ENCODE peak calls at places on chromosomes 12 and 14, in five cellular contexts. One of them, this sample, is unnamed.

GRCh38 chr14:67519406-67519805 is 13.7 kb upstream of the PLEKHH1 start:
- DNase-seq in astrocyte: no peak
- DNase-seq in AG04449: no peak
- DNase-seq in breast epithelium: no peak
- DNase-seq in WERI-Rb-1: no peak
- DNase-seq in this sample: no peak

GRCh38 chr14:77111021-77111420 is 13.0 kb downstream of the CIPC start:
- DNase-seq in astrocyte: peak
- DNase-seq in AG04449: no peak
- DNase-seq in breast epithelium: peak
- DNase-seq in WERI-Rb-1: no peak
- DNase-seq in this sample: no peak

GRCh38 chr14:76696791-76697190 is 64.5 kb upstream of the VASH1 start:
- DNase-seq in astrocyte: no peak
- DNase-seq in AG04449: no peak
- DNase-seq in breast epithelium: no peak
- DNase-seq in WERI-Rb-1: no peak
- DNase-seq in this sample: no peak

GRCh38 chr12:97960741-97961608 is 498.4 kb downstream of the RMST start:
- DNase-seq in astrocyte: peak
- DNase-seq in AG04449: no peak
- DNase-seq in breast epithelium: no peak
- DNase-seq in WERI-Rb-1: peak
- DNase-seq in this sample: no peak

GRCh38 chr14:96793547-96793946 is 3.6 kb upstream of the VRK1 start:
- DNase-seq in astrocyte: no peak
- DNase-seq in AG04449: no peak
- DNase-seq in breast epithelium: no peak
- DNase-seq in WERI-Rb-1: no peak
- DNase-seq in this sample: no peak

GRCh38 chr14:51653096-51653814 is 1.5 kb downstream of the FRMD6 start:
- DNase-seq in astrocyte: peak
- DNase-seq in AG04449: no peak
- DNase-seq in breast epithelium: no peak
- DNase-seq in WERI-Rb-1: no peak
- DNase-seq in this sample: no peak

GRCh38 chr12:49190317-49190716 is 1.4 kb upstream of the TUBA1A start:
- DNase-seq in astrocyte: no peak
- DNase-seq in AG04449: no peak
- DNase-seq in breast epithelium: no peak
- DNase-seq in WERI-Rb-1: no peak
- DNase-seq in this sample: no peak

GRCh38 chr12:94416613-94417012 is 43.1 kb downstream of the CEP83 start:
- DNase-seq in astrocyte: no peak
- DNase-seq in AG04449: no peak
- DNase-seq in breast epithelium: no peak
- DNase-seq in WERI-Rb-1: no peak
- DNase-seq in this sample: no peak

GRCh38 chr12:118377891-118378470 is 1.6 kb downstream of the SUDS3 start:
- DNase-seq in astrocyte: peak
- DNase-seq in AG04449: no peak
- DNase-seq in breast epithelium: peak
- DNase-seq in WERI-Rb-1: peak
- DNase-seq in this sample: peak

GRCh38 chr14:91399868-91400640 is 17.6 kb downstream of the CCDC88C start:
- DNase-seq in astrocyte: no peak
- DNase-seq in AG04449: no peak
- DNase-seq in breast epithelium: no peak
- DNase-seq in WERI-Rb-1: no peak
- DNase-seq in this sample: no peak

GRCh38 chr12:102093319-102093718 is 26.6 kb downstream of the NUP37 start:
- DNase-seq in astrocyte: peak
- DNase-seq in AG04449: no peak
- DNase-seq in breast epithelium: no peak
- DNase-seq in WERI-Rb-1: no peak
- DNase-seq in this sample: no peak

GRCh38 chr12:107351716-107352115 is 258.4 kb upstream of the CRY1 start:
- DNase-seq in astrocyte: no peak
- DNase-seq in AG04449: no peak
- DNase-seq in breast epithelium: no peak
- DNase-seq in WERI-Rb-1: no peak
- DNase-seq in this sample: no peak

GRCh38 chr12:64673490-64674169 is 63.3 kb downstream of the RASSF3 start:
- DNase-seq in astrocyte: peak
- DNase-seq in AG04449: no peak
- DNase-seq in breast epithelium: no peak
- DNase-seq in WERI-Rb-1: no peak
- DNase-seq in this sample: no peak

GRCh38 chr12:71558445-71558844 is 105.2 kb downstream of the ZFC3H1 start:
- DNase-seq in astrocyte: peak
- DNase-seq in AG04449: peak
- DNase-seq in breast epithelium: no peak
- DNase-seq in WERI-Rb-1: no peak
- DNase-seq in this sample: no peak

GRCh38 chr12:67137256-67137655 is 131.9 kb upstream of the CAND1 start:
- DNase-seq in astrocyte: no peak
- DNase-seq in AG04449: no peak
- DNase-seq in breast epithelium: no peak
- DNase-seq in WERI-Rb-1: no peak
- DNase-seq in this sample: no peak

GRCh38 chr12:11863478-11863906 is 207.2 kb upstream of the BCL2L14 start:
- DNase-seq in astrocyte: peak
- DNase-seq in AG04449: no peak
- DNase-seq in breast epithelium: no peak
- DNase-seq in WERI-Rb-1: no peak
- DNase-seq in this sample: no peak

GRCh38 chr12:109111775-109112491 is 4.5 kb upstream of the ACACB start:
- DNase-seq in astrocyte: peak
- DNase-seq in AG04449: no peak
- DNase-seq in breast epithelium: peak
- DNase-seq in WERI-Rb-1: peak
- DNase-seq in this sample: peak

GRCh38 chr14:52063107-52063506 is 5.8 kb downstream of the NID2 start:
- DNase-seq in astrocyte: peak
- DNase-seq in AG04449: no peak
- DNase-seq in breast epithelium: no peak
- DNase-seq in WERI-Rb-1: no peak
- DNase-seq in this sample: no peak

GRCh38 chr12:116338064-116338872 is 60.8 kb upstream of the MED13L start:
- DNase-seq in astrocyte: no peak
- DNase-seq in AG04449: no peak
- DNase-seq in breast epithelium: no peak
- DNase-seq in WERI-Rb-1: no peak
- DNase-seq in this sample: no peak

GRCh38 chr12:18479266-18479665 is 217.9 kb downstream of the PIK3C2G start:
- DNase-seq in astrocyte: no peak
- DNase-seq in AG04449: no peak
- DNase-seq in breast epithelium: no peak
- DNase-seq in WERI-Rb-1: no peak
- DNase-seq in this sample: no peak

GRCh38 chr14:75025082-75025481 is 22.4 kb downstream of the EIF2B2 start:
- DNase-seq in astrocyte: peak
- DNase-seq in AG04449: no peak
- DNase-seq in breast epithelium: no peak
- DNase-seq in WERI-Rb-1: no peak
- DNase-seq in this sample: no peak

GRCh38 chr12:7439579-7440505 is 4.1 kb downstream of the CD163L1 start:
- DNase-seq in astrocyte: peak
- DNase-seq in AG04449: no peak
- DNase-seq in breast epithelium: no peak
- DNase-seq in WERI-Rb-1: no peak
- DNase-seq in this sample: no peak

GRCh38 chr14:65446159-65446558 is 33.6 kb downstream of the FUT8 start:
- DNase-seq in astrocyte: peak
- DNase-seq in AG04449: no peak
- DNase-seq in breast epithelium: no peak
- DNase-seq in WERI-Rb-1: no peak
- DNase-seq in this sample: no peak

GRCh38 chr14:50954811-50955372 is 10.6 kb upstream of the PYGL start:
- DNase-seq in astrocyte: peak
- DNase-seq in AG04449: no peak
- DNase-seq in breast epithelium: no peak
- DNase-seq in WERI-Rb-1: no peak
- DNase-seq in this sample: no peak

GRCh38 chr14:101022121-101022520 is 118.6 kb upstream of the RTL1 start:
- DNase-seq in astrocyte: no peak
- DNase-seq in AG04449: no peak
- DNase-seq in breast epithelium: peak
- DNase-seq in WERI-Rb-1: no peak
- DNase-seq in this sample: no peak

GRCh38 chr12:18320036-18320617 is 58.8 kb downstream of the PIK3C2G start:
- DNase-seq in astrocyte: peak
- DNase-seq in AG04449: peak
- DNase-seq in breast epithelium: no peak
- DNase-seq in WERI-Rb-1: peak
- DNase-seq in this sample: no peak

GRCh38 chr14:96363751-96364336 is 518 bp downstream of the GSKIP start:
- DNase-seq in astrocyte: peak
- DNase-seq in AG04449: no peak
- DNase-seq in breast epithelium: peak
- DNase-seq in WERI-Rb-1: peak
- DNase-seq in this sample: no peak

GRCh38 chr12:57692500-57692899 is 1.4 kb upstream of the OS9 start:
- DNase-seq in astrocyte: no peak
- DNase-seq in AG04449: no peak
- DNase-seq in breast epithelium: no peak
- DNase-seq in WERI-Rb-1: no peak
- DNase-seq in this sample: no peak

GRCh38 chr14:55448146-55448614 is 7.8 kb upstream of the TBPL2 start:
- DNase-seq in astrocyte: peak
- DNase-seq in AG04449: peak
- DNase-seq in breast epithelium: no peak
- DNase-seq in WERI-Rb-1: peak
- DNase-seq in this sample: no peak

GRCh38 chr14:94046696-94047250 is 20.6 kb downstream of the OTUB2 start:
- DNase-seq in astrocyte: no peak
- DNase-seq in AG04449: no peak
- DNase-seq in breast epithelium: peak
- DNase-seq in WERI-Rb-1: peak
- DNase-seq in this sample: no peak
- TF ChIP-seq CTCF in astrocyte: no peak
- TF ChIP-seq CTCF in AG04449: no peak
- TF ChIP-seq CTCF in breast epithelium: no peak
- TF ChIP-seq CTCF in WERI-Rb-1: no peak
- TF ChIP-seq CTCF in this sample: no peak

DNA sequence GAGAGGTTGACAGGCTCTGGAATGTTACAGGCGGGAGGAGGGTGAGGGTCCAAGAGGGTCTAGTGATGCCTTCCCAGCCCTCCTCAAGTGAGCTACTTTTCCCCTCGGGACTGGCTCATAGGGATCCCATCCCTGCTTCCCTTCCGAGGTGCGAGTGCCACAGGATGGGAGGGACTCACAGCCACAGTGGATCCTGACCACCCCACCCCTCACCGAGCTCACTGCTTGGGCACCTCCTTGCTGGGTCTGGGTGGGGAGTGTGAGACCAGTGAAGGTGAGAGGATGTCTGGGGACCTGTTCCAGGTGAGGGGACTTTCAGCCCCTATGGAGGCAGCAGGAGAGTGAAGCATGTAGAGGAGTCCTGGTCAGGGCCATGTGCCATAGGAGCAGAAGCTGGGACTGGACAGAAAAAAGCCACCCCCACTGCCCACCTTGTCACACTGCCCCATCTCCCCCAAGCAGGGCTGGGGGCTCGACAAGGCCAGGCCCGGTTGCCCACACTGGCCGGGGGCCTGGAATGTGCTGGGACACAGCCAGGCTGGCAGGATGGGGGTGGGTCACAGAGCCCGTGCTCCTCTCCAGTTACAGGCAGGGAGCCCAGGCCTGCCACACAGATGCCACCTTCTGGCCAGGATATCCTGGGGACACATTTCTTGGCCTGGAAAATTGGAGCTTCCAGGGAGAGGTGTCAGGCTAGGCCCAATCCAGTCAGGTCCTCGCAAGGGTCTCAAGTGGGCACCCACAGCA is 1.7 kb upstream of the TNS2 start:
- DNase-seq in astrocyte: no peak
- DNase-seq in AG04449: no peak
- DNase-seq in breast epithelium: peak
- DNase-seq in WERI-Rb-1: no peak
- DNase-seq in this sample: no peak
- TF ChIP-seq CTCF in astrocyte: no peak
- TF ChIP-seq CTCF in AG04449: peak
- TF ChIP-seq CTCF in breast epithelium: no peak
- TF ChIP-seq CTCF in WERI-Rb-1: peak
- TF ChIP-seq CTCF in this sample: peak

DNA sequence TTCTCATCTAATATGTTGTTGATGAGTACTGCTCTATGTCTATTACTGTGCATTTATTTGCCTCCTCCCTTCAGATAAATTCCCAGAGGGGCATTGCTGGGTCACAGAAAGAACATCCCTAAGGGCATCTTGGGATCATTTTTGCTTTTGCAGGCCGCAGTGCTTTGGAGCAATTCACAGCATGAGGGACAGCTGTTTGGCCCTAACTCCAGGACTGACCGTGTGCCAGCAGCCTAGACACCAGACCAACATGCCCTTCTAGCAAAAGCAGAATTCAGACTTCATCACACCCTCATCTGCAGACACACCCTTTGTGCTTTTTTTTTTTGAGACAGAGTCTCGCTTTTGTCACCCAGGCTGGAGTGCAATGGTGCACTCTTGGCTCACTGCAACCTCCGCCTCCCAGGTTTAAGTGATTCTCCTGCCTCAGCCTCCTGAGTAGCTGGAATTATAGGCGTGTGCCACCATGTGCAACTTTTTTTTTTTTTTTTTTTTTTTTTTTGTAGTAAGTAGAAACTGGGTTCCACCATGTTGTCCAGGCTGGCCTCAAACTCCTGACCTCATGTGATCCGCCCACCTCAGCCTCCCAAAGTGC is 31.0 kb downstream of the RNF34 start:
- DNase-seq in astrocyte: no peak
- DNase-seq in AG04449: no peak
- DNase-seq in breast epithelium: no peak
- DNase-seq in WERI-Rb-1: no peak
- DNase-seq in this sample: no peak
- TF ChIP-seq CTCF in astrocyte: no peak
- TF ChIP-seq CTCF in AG04449: no peak
- TF ChIP-seq CTCF in breast epithelium: no peak
- TF ChIP-seq CTCF in WERI-Rb-1: no peak
- TF ChIP-seq CTCF in this sample: no peak

GRCh38 chr12:128367961-128368360 is 101.0 kb downstream of the TMEM132C start:
- DNase-seq in astrocyte: no peak
- DNase-seq in AG04449: no peak
- DNase-seq in breast epithelium: no peak
- DNase-seq in WERI-Rb-1: no peak
- DNase-seq in this sample: no peak

GRCh38 chr12:128365831-128366231 is 98.9 kb downstream of the TMEM132C start:
- DNase-seq in astrocyte: no peak
- DNase-seq in AG04449: no peak
- DNase-seq in breast epithelium: no peak
- DNase-seq in WERI-Rb-1: no peak
- DNase-seq in this sample: no peak

DNA sequence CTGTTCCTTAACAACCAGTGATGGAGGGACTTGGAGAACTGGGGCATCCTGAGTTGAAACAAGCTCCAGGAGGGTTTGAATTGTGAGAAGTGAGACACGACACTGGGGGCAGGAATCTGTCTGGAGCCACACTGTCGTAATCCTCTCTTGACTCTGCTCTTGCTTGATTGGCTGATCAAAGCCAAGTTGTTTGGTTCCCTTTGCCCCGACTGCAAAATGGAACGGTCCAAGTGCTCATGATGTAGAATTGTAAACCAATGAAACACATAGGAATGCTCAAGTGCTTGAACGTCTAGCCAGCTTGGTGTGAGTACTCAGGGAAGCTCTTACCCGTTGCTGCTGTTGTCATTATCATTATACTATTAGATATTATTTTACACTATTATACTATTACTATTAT is 98.1 kb downstream of the TMEM132C start:
- DNase-seq in astrocyte: no peak
- DNase-seq in AG04449: no peak
- DNase-seq in breast epithelium: no peak
- DNase-seq in WERI-Rb-1: no peak
- DNase-seq in this sample: no peak
- TF ChIP-seq CTCF in astrocyte: no peak
- TF ChIP-seq CTCF in AG04449: no peak
- TF ChIP-seq CTCF in breast epithelium: no peak
- TF ChIP-seq CTCF in WERI-Rb-1: no peak
- TF ChIP-seq CTCF in this sample: no peak

This sample was measured in D721Med.